ENCODE peak calls at places on chromosomes 2 and 18, in five cellular contexts. F is cardiac fibroblast, H is lower lobe of right lung, E is prostate gland, C is SK-N-SH. V is an unnamed sample.

GRCh38 chr18:69567813-69568488 is 167.3 kb downstream of the DOK6 start:
- DNase-seq in F (peak), E (no peak), C (no peak), H (no peak), V (no peak)

GRCh38 chr2:183078163-183078466 is 432 bp upstream of the DUSP19 start:
- DNase-seq in C (peak), F (no peak), H (peak), E (no peak), V (no peak)

GRCh38 chr2:73830871-73831401 is 2.2 kb downstream of the STAMBP start:
- DNase-seq in E (no peak), F (peak), H (no peak), C (no peak), V (no peak)

GRCh38 chr18:37322497-37323035 is 243.0 kb downstream of the CELF4 start:
- DNase-seq in H (no peak), E (no peak), C (peak), F (peak), V (peak)

GRCh38 chr2:9797681-9798556 is 45.4 kb upstream of the TAF1B start:
- DNase-seq in F (no peak), H (no peak), E (peak), C (no peak), V (no peak)

GRCh38 chr2:98086491-98087446 is at the start of gene VWA3B:
- DNase-seq in C (peak), F (peak), E (peak), H (peak), V (peak)

GRCh38 chr2:188813846-188814245 is 160.3 kb upstream of the COL3A1 start:
- DNase-seq in H (no peak), C (no peak), E (no peak), F (peak), V (no peak)

GRCh38 chr2:65730186-65730585 is 297.8 kb upstream of the SPRED2 start:
- DNase-seq in C (no peak), H (no peak), F (no peak), E (no peak), V (no peak)

GRCh38 chr2:201419057-201419635 is 32.1 kb downstream of the TRAK2 start:
- DNase-seq in E (no peak), F (peak), H (no peak), C (no peak), V (no peak)

GRCh38 chr2:19574788-19575260 is 216.4 kb upstream of the OSR1 start:
- DNase-seq in H (peak), F (peak), C (no peak), E (no peak), V (no peak)

GRCh38 chr2:102063948-102064678 is 72.4 kb downstream of the IL1R2 start:
- DNase-seq in H (peak), F (peak), E (peak), C (peak), V (peak)

GRCh38 chr2:228023619-228024018 is 152.2 kb downstream of the DAW1 start:
- DNase-seq in E (no peak), F (peak), H (no peak), C (no peak), V (no peak)

GRCh38 chr2:54074636-54075341 is 40.6 kb upstream of the ACYP2 start:
- DNase-seq in H (no peak), F (peak), C (no peak), E (no peak), V (no peak)

GRCh38 chr2:67234443-67234842 is 162.7 kb upstream of the ETAA1 start:
- DNase-seq in E (no peak), C (no peak), F (peak), H (no peak), V (no peak)

GRCh38 chr2:217166241-217166640 is 306.4 kb upstream of the TNP1 start:
- DNase-seq in F (peak), C (peak), E (no peak), H (no peak), V (no peak)

GRCh38 chr18:812123-812672 is at the start of gene YES1:
- DNase-seq in C (peak), H (peak), F (peak), E (peak), V (peak)

GRCh38 chr2:190344275-190344827 is 962 bp downstream of the INPP1 start:
- DNase-seq in C (no peak), F (peak), E (peak), H (no peak), V (peak)

GRCh38 chr2:15941483-15941853 is 1.1 kb downstream of the MYCN start:
- DNase-seq in E (no peak), C (peak), F (no peak), H (no peak), V (no peak)

GRCh38 chr2:15939556-15939853 is 845 bp upstream of the MYCN start:
- DNase-seq in H (peak), C (peak), F (no peak), E (peak), V (peak)

GRCh38 chr2:15940661-15941482 is 522 bp downstream of the MYCN start:
- DNase-seq in H (no peak), C (peak), F (no peak), E (no peak), V (no peak)

GRCh38 chr2:15938803-15939555 is 1.4 kb upstream of the MYCN start:
- DNase-seq in C (no peak), H (no peak), F (no peak), E (no peak), V (no peak)

GRCh38 chr2:15939854-15940660 is at the start of gene MYCN:
- DNase-seq in E (peak), F (peak), C (peak), H (no peak), V (peak)
- TF ChIP-seq CTCF in E (peak), F (no peak), C (peak), H (peak), V (no peak)

GRCh38 chr2:112257575-112257974 is 2.7 kb upstream of the ZC3H8 start:
- DNase-seq in C (no peak), F (peak), E (no peak), H (no peak), V (no peak)

GRCh38 chr2:112253261-112253807 is 1.5 kb downstream of the ZC3H8 start:
- DNase-seq in C (no peak), H (no peak), E (no peak), F (no peak), V (no peak)

GRCh38 chr2:112254466-112255240 is at the start of gene ZC3H8:
- DNase-seq in F (peak), H (peak), E (peak), C (peak), V (peak)

GRCh38 chr2:112256654-112257053 is 1.8 kb upstream of the ZC3H8 start:
- DNase-seq in H (no peak), C (no peak), E (no peak), F (no peak), V (no peak)

DNA sequence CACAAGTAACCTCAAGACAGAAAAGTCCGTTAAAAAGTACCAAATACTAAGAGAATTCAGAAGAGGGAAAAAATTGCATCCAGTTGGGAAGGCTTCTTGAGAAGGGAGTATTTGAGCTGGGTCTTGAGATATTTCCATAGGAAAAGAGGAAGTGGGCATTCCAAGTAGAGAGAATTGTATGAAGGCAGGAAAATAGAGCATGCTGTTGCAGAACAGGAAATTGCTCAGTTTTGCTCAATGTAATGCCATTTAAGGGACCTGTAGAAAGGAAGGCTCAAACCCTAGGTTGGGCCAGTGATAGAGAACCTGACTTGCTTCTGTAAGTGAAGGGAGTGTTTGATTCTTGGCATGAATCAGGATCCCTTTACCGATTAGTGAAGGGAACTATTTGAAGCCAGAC is 1.0 kb upstream of the ZC3H8 start:
- DNase-seq in H (no peak), C (no peak), E (no peak), F (no peak), V (no peak)
- TF ChIP-seq CTCF in H (no peak), C (no peak), E (no peak), F (no peak), V (no peak)

DNA sequence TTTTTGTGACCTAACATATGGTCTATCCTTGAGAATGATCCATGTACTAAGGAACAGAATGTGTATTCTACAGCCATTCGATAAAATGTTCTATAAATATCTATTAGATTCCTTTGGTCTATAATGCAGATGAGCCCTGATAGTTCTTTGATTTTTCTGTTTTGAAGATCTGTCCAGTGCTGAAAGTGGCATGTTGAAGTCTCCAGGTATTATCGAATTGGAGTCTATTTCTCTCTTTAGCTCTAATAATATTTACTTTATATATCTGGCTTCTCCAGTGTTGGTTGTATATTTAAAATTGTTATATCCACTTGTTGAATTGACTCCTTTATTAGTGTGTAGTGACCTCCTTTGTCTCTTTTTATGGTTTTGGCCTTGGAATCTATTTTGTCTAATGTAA is 377.9 kb downstream of the ARL6IP6 start:
- DNase-seq in E (no peak), C (no peak), F (no peak), H (no peak), V (no peak)
- TF ChIP-seq CTCF in E (no peak), C (no peak), F (no peak), H (no peak), V (no peak)

DNA sequence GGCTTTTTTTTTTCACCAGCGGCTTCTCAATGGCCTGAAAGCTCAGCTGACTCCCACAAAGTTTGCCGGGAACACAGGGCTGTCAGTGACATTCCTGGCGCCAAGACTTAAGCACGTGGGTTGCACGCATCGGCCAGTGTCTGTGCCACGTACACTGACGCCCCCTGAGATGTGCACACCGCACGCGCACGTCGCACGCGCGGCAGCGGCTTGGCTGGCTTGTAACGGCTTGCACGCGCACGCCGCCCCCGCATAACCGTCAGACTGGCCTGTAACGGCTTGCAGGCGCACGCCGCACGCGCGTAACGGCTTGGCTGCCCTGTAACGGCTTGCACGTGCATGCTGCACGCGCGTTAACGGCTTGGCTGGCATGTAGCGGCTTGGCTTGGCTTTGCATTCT is 63.2 kb downstream of the CCDC74A start:
- DNase-seq in E (no peak), C (no peak), H (no peak), F (no peak), V (no peak)
- TF ChIP-seq CTCF in E (no peak), C (no peak), H (no peak), F (no peak), V (no peak)